ENCODE peak calls at places on chromosome 15, in seven cellular contexts. V is AG04449, F is HFF-Myc, C is nephron progenitor cell, U is activated B cell treated with CpG ODN at 0.5 μM for 24 hours, R is dermis blood vessel endothelial cell, M is cardiac fibroblast. I is an unnamed sample.

GRCh38 chr15:27124287-27124830 is 153.4 kb downstream of the GABRG3 start:
- DNase-seq in M (no peak), F (no peak), U (no peak), C (no peak), V (no peak), R (no peak), I (no peak)

GRCh38 chr15:70153948-70154439 is 56.3 kb upstream of the TLE3 start:
- DNase-seq in V (no peak), F (no peak), R (no peak), M (no peak), U (no peak), C (no peak), I (no peak)

GRCh38 chr15:56244811-56245576 is 1.3 kb upstream of the RFX7 start:
- DNase-seq in R (no peak), C (peak; percentile 18), M (no peak), U (peak; percentile 24), F (no peak), V (no peak), I (no peak)

GRCh38 chr15:31469801-31470545 is 143.3 kb downstream of the KLF13 start:
- DNase-seq in F (no peak), V (no peak), M (no peak), R (no peak), C (no peak), U (no peak), I (no peak)

GRCh38 chr15:52440414-52440813 is 88.3 kb downstream of the MYO5A start:
- DNase-seq in C (no peak), V (no peak), F (no peak), U (no peak), M (peak; percentile 37), R (no peak), I (peak; percentile 49)

GRCh38 chr15:63902671-63903035 is 68.9 kb upstream of the HERC1 start:
- DNase-seq in M (no peak), R (no peak), U (no peak), V (no peak), C (no peak), F (no peak), I (no peak)

GRCh38 chr15:80234883-80235282 is 17.1 kb downstream of the CTXND1 start:
- DNase-seq in C (peak; percentile 39), M (peak; percentile 53), F (peak; percentile 6), U (no peak), V (no peak), R (peak; percentile 65), I (peak; percentile 40)

GRCh38 chr15:67225336-67225735 is 29.1 kb downstream of the AAGAB start:
- DNase-seq in M (peak; percentile 86), R (no peak), V (peak; percentile 45), F (no peak), U (no peak), C (no peak), I (no peak)

GRCh38 chr15:27183182-27183581 is 212.2 kb downstream of the GABRG3 start:
- DNase-seq in V (no peak), F (no peak), C (no peak), M (no peak), U (no peak), R (no peak), I (no peak)

GRCh38 chr15:95932676-95933075 is 397.8 kb upstream of the NR2F2 start:
- DNase-seq in F (peak; percentile 71), V (peak; percentile 49), R (peak; percentile 46), M (peak; percentile 23), U (no peak), C (no peak), I (no peak)

GRCh38 chr15:44713006-44713966 is 2.0 kb downstream of the B2M start:
- DNase-seq in R (peak; percentile 60), M (peak; percentile 56), V (no peak), U (no peak), C (no peak), F (no peak), I (peak; percentile 50)

GRCh38 chr15:33068007-33068441 is 126.5 kb downstream of the FMN1 start:
- DNase-seq in U (no peak), R (no peak), F (peak; percentile 22), V (no peak), M (no peak), C (peak; percentile 20), I (no peak)

GRCh38 chr15:26082833-26083174 is 219.7 kb upstream of the ATP10A start:
- DNase-seq in U (no peak), C (no peak), M (peak; percentile 54), R (no peak), F (peak; percentile 32), V (no peak), I (no peak)

GRCh38 chr15:76057332-76058000 is 2.3 kb upstream of the TMEM266 start:
- DNase-seq in U (no peak), F (peak; percentile 14), C (peak; percentile 54), M (peak; percentile 61), R (peak; percentile 67), V (no peak), I (peak; percentile 44)

GRCh38 chr15:85865070-85865684 is 70.5 kb upstream of the KLHL25 start:
- DNase-seq in V (no peak), R (peak; percentile 65), F (peak; percentile 14), U (no peak), M (peak; percentile 60), C (peak; percentile 72), I (peak; percentile 51)

GRCh38 chr15:98599911-98600685 is 48.2 kb upstream of the IGF1R start:
- DNase-seq in R (peak; percentile 40), F (peak; percentile 20), U (peak; percentile 24), M (peak; percentile 65), C (no peak), V (no peak), I (peak; percentile 45)